ENCODE peak calls at places on chromosomes 2 and 18, in four cellular contexts. U is IMR-90; B is PC-9; Z is CD8-positive, alpha-beta memory T cell. V is an unnamed sample. For H3K9me3 and H3K4me1, the result is how much of the 10 kb centered on the place peaks cover.

GRCh38 chr18:7177131-7177744 is 53.7 kb upstream of the LRRC30 start:
- DNase-seq in U (peak), B (no peak), Z (no peak), V (no peak)

GRCh38 chr2:8133331-8133730 is 548.5 kb upstream of the ID2 start:
- DNase-seq in U (no peak), B (no peak), Z (no peak), V (no peak)

GRCh38 chr2:186612555-186613440 is 22.9 kb downstream of the ITGAV start:
- DNase-seq in U (no peak), B (no peak), Z (no peak), V (no peak)

GRCh38 chr2:132448331-132448730 is 31.7 kb downstream of the GPR39 start:
- DNase-seq in U (no peak), B (no peak), Z (no peak), V (no peak)

GRCh38 chr2:230879271-230879882 is 14.6 kb downstream of the ITM2C start:
- DNase-seq in U (no peak), B (no peak), Z (no peak), V (no peak)

GRCh38 chr18:46250812-46251173 is 146.6 kb downstream of the HAUS1 start:
- DNase-seq in U (no peak), B (no peak), Z (no peak), V (no peak)

GRCh38 chr2:170578596-170578995 is 136.5 kb upstream of the SP5 start:
- DNase-seq in U (no peak), B (no peak), Z (no peak), V (no peak)

GRCh38 chr2:20079546-20080115 is 28.2 kb upstream of the LAPTM4A start:
- DNase-seq in U (no peak), B (no peak), Z (no peak), V (no peak)

GRCh38 chr2:165778653-165779451 is 15.2 kb downstream of the GALNT3 start:
- DNase-seq in U (no peak), B (no peak), Z (no peak), V (no peak)

GRCh38 chr2:238970553-238971081 is 122.7 kb downstream of the TWIST2 start:
- DNase-seq in U (peak), B (no peak), Z (peak), V (peak)

GRCh38 chr2:168804214-168804613 is 1.8 kb downstream of the NOSTRIN start:
- DNase-seq in U (no peak), B (no peak), Z (no peak), V (no peak)

GRCh38 chr2:168801961-168802824 is at the start of gene NOSTRIN:
- DNase-seq in U (peak), B (no peak), Z (no peak), V (no peak)

GRCh38 chr2:168805615-168806014 is 3.2 kb downstream of the NOSTRIN start:
- DNase-seq in U (no peak), B (no peak), Z (no peak), V (no peak)

GRCh38 chr2:168801456-168801855 is 981 bp upstream of the NOSTRIN start:
- DNase-seq in U (no peak), B (no peak), Z (no peak), V (no peak)

DNA sequence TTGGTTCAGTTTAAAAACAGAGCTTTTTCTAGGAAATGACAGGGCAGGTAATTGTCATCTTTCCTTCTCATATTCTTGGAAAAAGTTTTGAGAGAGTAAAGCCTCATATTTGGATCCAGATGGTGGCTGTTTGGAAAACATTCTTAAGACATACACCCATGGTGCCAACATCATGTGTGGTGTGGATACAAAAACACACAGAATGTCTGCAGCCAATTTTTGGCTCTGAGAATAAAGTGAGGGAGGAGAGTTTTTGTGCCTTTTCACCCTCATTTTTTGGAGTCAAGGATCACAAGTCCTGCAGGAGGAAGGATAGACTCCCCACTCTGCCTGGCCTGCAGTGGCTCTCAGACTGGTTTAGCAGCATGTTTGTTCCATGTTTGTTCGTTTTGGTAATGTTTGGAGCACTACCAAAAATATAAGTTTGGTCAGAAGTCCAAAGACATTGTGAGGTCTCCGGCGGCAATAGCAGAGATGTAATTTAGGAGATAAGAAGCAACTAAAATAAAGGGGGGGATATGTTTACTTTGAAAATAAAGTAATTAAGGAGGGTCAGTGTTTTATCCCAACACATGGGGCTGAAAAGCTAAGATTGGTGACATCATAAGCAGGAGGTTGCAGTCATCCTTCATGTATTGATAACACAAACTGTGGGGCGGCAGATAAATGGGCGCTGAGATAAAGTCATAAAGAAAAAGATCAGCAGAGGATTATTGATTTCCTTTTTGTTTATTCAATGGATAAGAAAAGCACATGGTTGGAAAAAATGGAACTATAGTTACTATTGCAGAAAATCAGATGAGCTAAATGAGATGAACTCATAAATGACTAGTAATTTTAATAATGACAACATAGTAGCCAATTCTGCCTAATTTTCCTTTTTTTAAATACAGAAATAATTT is 639 bp downstream of the NOSTRIN start:
- DNase-seq in U (no peak), B (no peak), Z (no peak), V (no peak)
- H3K4me3 ChIP-seq in U (no peak), B (no peak), Z (no peak), V (no peak)

DNA sequence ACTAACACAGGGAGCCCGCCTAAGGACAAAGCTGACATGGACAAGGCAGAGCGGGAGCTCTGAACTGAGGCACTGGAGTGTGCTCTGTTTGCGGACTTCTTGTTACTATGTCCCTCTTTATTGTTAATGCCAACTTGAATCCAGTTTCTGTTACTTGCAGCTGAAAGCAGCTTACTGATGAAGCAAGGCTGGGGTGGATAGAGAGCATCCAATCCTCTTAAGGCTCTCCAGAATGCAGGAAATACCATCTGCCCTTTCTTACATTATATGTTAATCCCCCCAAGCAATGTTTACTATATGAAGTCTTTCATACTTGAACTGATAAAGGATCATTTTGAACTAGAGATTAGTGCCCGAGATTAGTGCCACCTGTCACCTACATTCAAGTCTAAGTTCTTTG is 9.4 kb downstream of the FAM210A start:
- DNase-seq in U (peak), B (peak), Z (no peak), V (no peak)
- H3K9me3 ChIP-seq in U (under half), B (under half), Z (under half), V (under half)

GRCh38 chr2:237485304-237485703 is 1.7 kb upstream of the MLPH start:
- DNase-seq in U (no peak), B (no peak), Z (no peak), V (no peak)
- H3K4me1 ChIP-seq in U (under half), B (half or more), Z (under half), V (under half)

GRCh38 chr2:150482111-150482510 is 5.4 kb downstream of the RND3 start:
- DNase-seq in U (no peak), B (no peak), Z (no peak), V (no peak)

GRCh38 chr2:150480971-150481830 is 6.3 kb downstream of the RND3 start:
- DNase-seq in U (peak), B (no peak), Z (no peak), V (no peak)

GRCh38 chr2:150484006-150484405 is 3.5 kb downstream of the RND3 start:
- DNase-seq in U (no peak), B (peak), Z (no peak), V (no peak)

GRCh38 chr2:150483532-150483931 is 3.9 kb downstream of the RND3 start:
- DNase-seq in U (no peak), B (no peak), Z (no peak), V (no peak)

GRCh38 chr2:150482667-150483260 is 4.7 kb downstream of the RND3 start:
- DNase-seq in U (peak), B (no peak), Z (no peak), V (no peak)
- H3K4me3 ChIP-seq in U (peak), B (peak), Z (no peak), V (no peak)

DNA sequence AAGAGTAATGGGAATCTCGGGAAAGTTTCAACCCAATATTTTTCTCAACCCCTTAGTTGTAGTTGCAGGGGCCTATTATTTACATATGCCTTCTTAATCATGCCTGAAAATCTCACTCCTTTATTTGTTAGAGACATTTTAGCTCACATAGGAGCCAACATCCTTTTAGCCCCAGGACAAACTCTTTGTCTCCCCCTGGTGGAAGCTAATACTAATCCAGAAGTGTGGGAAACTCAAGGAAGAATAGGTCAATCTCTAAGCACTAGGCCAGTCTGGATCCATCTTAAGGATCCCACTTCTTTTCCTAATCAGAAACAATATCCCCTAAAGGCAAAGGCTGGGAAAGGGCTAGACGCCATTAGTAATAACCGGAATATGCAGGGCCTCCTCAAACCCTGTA is 550.9 kb upstream of the PKDCC start:
- DNase-seq in U (no peak), B (no peak), Z (no peak), V (no peak)
- H3K9me3 ChIP-seq in U (under half), B (under half), Z (under half), V (under half)

GRCh38 chr18:9824862-9825479 is 60.8 kb upstream of the TXNDC2 start:
- DNase-seq in U (no peak), B (no peak), Z (no peak), V (no peak)
- H3K4me1 ChIP-seq in U (under half), B (half or more), Z (under half), V (under half)

GRCh38 chr2:157223624-157224205 is 33.8 kb upstream of the GALNT5 start:
- DNase-seq in U (no peak), B (no peak), Z (no peak), V (no peak)
- H3K4me3 ChIP-seq in U (no peak), B (no peak), Z (no peak), V (no peak)

DNA sequence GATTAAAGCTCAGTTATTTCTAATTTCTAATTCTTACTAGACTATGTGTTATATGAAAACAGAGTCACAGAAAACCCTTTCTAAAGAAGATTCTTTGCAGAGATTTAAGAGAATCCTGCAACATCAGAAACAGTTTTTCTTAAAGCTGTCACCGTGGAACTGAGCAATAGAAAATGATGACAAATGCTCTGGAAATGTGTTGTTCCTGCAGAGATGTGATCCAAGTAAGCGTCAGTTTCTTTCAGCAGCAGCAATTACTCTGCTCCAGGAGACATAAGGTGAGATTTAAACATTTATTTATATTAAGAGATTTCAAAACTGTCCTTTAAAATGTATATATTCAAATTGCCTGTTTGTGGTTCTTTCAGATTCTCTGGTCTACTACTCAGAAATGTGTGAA is 350.5 kb upstream of the NETO1 start:
- DNase-seq in U (no peak), B (no peak), Z (no peak), V (no peak)
- H3K9me3 ChIP-seq in U (under half), B (half or more), Z (under half), V (under half)

DNA sequence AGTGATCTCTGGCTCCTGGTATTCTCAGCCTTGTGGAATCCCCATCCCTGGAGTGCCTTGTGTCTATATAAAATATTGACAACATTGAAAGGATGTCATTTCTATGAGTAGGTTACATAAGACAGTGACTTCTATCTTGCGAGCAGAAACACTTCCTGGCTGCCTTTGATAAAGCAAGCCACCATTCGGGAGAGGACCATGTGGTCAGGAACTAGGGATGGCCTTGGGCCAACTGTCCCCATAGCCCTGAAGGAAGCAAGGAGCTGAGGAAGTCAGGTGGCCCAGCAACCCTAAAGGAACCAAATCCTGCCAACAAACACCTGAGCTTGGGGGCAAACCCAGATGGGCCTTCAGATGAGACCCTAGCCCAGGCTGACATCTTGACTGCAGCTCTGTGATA is 113.0 kb upstream of the LTBP1 start:
- DNase-seq in U (no peak), B (no peak), Z (no peak), V (no peak)
- H3K4me1 ChIP-seq in U (under half), B (under half), Z (under half), V (under half)

GRCh38 chr2:215419113-215419512 is 16.8 kb downstream of the FN1 start:
- DNase-seq in U (no peak), B (no peak), Z (no peak), V (no peak)
- H3K4me3 ChIP-seq in U (no peak), B (no peak), Z (no peak), V (no peak)